ENCODE peak calls at places on chromosome X, in nine cellular contexts. U is fibroblast of lung; W is GM06990; S is endodermal cell; H is AG10803; K is left ventricle myocardium inferior; X is cardiac fibroblast; F is activated CD8-positive, alpha-beta T cell treated with anti-CD3 and anti-CD28 coated beads for 36 hours; N is fibroblast of mammary gland. B is an unnamed sample.

GRCh38 chrX:9867753-9868152 is 81.5 kb downstream of the SHROOM2 start:
- DNase-seq in U (peak; percentile 73), W (no peak), S (no peak), H (no peak), K (no peak), X (peak; percentile 33), F (no peak), N (no peak), B (no peak)

GRCh38 chrX:135512508-135513139 is 7.8 kb upstream of the INTS6L start:
- DNase-seq in U (no peak), W (no peak), S (no peak), H (no peak), K (no peak), X (no peak), F (no peak), N (no peak), B (no peak)

GRCh38 chrX:63013549-63013948 is 337.6 kb downstream of the SPIN4 start:
- DNase-seq in U (no peak), W (no peak), S (no peak), H (no peak), K (no peak), X (no peak), F (no peak), N (no peak), B (no peak)

GRCh38 chrX:100768679-100769338 is 36.9 kb upstream of the SYTL4 start:
- DNase-seq in U (peak; percentile 35), W (peak; percentile 34), S (peak; percentile 96), H (peak; percentile 45), K (peak; percentile 62), X (peak; percentile 74), F (peak; percentile 92), N (peak; percentile 70), B (peak; percentile 86)

GRCh38 chrX:29671426-29671825 is 543.9 kb upstream of the MAGEB2 start:
- DNase-seq in U (peak; percentile 35), W (no peak), S (no peak), H (peak; percentile 34), K (no peak), X (peak; percentile 61), F (no peak), N (no peak), B (no peak)

GRCh38 chrX:153598541-153599191 is at the start of gene CCNQ:
- DNase-seq in U (peak; percentile 37), W (peak; percentile 70), S (peak; percentile 61), H (peak; percentile 22), K (no peak), X (peak; percentile 24), F (peak; percentile 23), N (peak; percentile 14), B (peak; percentile 21)

GRCh38 chrX:40922307-40922706 is 162.9 kb upstream of the USP9X start:
- DNase-seq in U (peak; percentile 79), W (no peak), S (peak; percentile 83), H (peak; percentile 59), K (no peak), X (peak; percentile 78), F (no peak), N (peak; percentile 63), B (peak; percentile 69)

GRCh38 chrX:69070949-69071650 is 94.2 kb downstream of the PJA1 start:
- DNase-seq in U (no peak), W (no peak), S (no peak), H (no peak), K (peak; percentile 77), X (peak; percentile 20), F (no peak), N (no peak), B (no peak)

GRCh38 chrX:20061869-20062254 is 54.8 kb downstream of the MAP7D2 start:
- DNase-seq in U (peak; percentile 82), W (no peak), S (no peak), H (peak; percentile 60), K (no peak), X (peak; percentile 26), F (no peak), N (peak; percentile 48), B (peak; percentile 29)

GRCh38 chrX:150759568-150760416 is 66.6 kb downstream of the MTMR1 start:
- DNase-seq in U (no peak), W (no peak), S (no peak), H (no peak), K (no peak), X (no peak), F (no peak), N (no peak), B (no peak)

GRCh38 chrX:46750829-46751228 is 8.1 kb downstream of the SLC9A7 start:
- DNase-seq in U (no peak), W (no peak), S (no peak), H (peak; percentile 71), K (no peak), X (no peak), F (no peak), N (no peak), B (no peak)

GRCh38 chrX:10044021-10044420 is 76.9 kb downstream of the CLDN34 start:
- DNase-seq in U (no peak), W (no peak), S (no peak), H (no peak), K (no peak), X (no peak), F (no peak), N (no peak), B (no peak)

GRCh38 chrX:2497961-2498780 is 2.6 kb downstream of the DHRSX start:
- DNase-seq in U (peak; percentile 85), W (no peak), S (no peak), H (peak; percentile 46), K (no peak), X (peak; percentile 42), F (no peak), N (peak; percentile 43), B (no peak)

GRCh38 chrX:18173494-18174180 is 47.0 kb downstream of the BEND2 start:
- DNase-seq in U (no peak), W (no peak), S (no peak), H (no peak), K (peak; percentile 38), X (no peak), F (no peak), N (no peak), B (no peak)

GRCh38 chrX:53281321-53281822 is at the start of gene IQSEC2:
- DNase-seq in U (peak; percentile 82), W (no peak), S (peak; percentile 86), H (peak; percentile 75), K (peak; percentile 85), X (peak; percentile 82), F (no peak), N (peak; percentile 81), B (peak; percentile 93)

GRCh38 chrX:150575415-150575814 is 7.0 kb downstream of the MTM1 start:
- DNase-seq in U (peak; percentile 45), W (no peak), S (no peak), H (peak; percentile 17), K (no peak), X (peak; percentile 10), F (peak; percentile 72), N (peak; percentile 55), B (peak; percentile 98)

GRCh38 chrX:633043-633654 is 2.6 kb downstream of the SHOX start:
- DNase-seq in U (no peak), W (no peak), S (no peak), H (no peak), K (no peak), X (no peak), F (no peak), N (no peak), B (no peak)

GRCh38 chrX:17967888-17968287 is 106.8 kb upstream of the RAI2 start:
- DNase-seq in U (no peak), W (no peak), S (no peak), H (no peak), K (no peak), X (no peak), F (no peak), N (no peak), B (no peak)

DNA sequence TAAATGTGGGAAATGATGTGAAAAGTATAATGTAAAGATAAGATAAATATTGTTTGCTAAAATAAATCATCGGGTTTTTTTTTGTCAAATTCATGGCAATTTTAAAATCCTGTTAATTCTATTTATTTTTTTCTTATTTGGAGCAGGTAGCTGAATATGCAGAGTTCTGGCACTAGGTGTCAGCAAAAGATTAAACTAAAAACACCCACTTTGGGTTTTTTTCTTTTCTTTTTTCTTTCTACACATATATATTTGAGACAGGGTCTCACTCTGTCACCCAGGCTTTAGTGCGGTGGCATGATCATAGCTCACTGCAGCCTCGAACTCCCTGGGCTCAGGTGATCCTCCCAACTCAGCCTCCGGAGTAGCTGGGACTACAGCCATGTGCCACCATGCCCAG is 6.9 kb upstream of the RAP2C start:
- DNase-seq in U (no peak), W (no peak), S (no peak), H (peak; percentile 13), K (no peak), X (peak; percentile 27), F (no peak), N (peak; percentile 27), B (no peak)
- TF ChIP-seq CTCF in U (peak; percentile 34), W (peak; percentile 35), S (peak; percentile 85), H (peak; percentile 51), K (peak; percentile 37), X (peak; percentile 11), F (peak; percentile 40), N (peak; percentile 41), B (peak; percentile 38)

DNA sequence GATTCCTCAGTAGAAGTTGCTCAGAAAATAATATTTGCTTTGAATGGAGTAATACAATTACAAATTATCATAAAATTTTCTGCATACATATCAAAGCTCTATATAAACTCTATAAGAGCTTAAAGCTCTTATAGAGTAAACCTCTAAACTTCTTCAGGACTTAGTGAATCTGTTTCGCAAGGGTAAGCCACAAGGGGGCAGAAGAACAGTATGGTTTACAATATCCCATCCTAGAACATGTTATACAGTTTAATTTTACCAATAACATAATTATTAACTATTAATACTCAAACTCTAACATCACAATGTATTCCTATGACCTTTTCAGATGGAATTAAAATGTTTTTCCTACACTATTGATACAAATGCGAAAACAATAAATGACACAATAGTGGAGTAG is 33.8 kb upstream of the SPANXN1 start:
- DNase-seq in U (no peak), W (no peak), S (peak; percentile 56), H (no peak), K (no peak), X (no peak), F (peak; percentile 8), N (peak; percentile 12), B (peak; percentile 65)
- TF ChIP-seq CTCF in U (no peak), W (peak; percentile 43), S (peak; percentile 82), H (peak; percentile 27), K (no peak), X (peak; percentile 32), F (no peak), N (peak; percentile 37), B (peak; percentile 49)

GRCh38 chrX:94107981-94108380 is 434.0 kb downstream of the FAM133A start:
- DNase-seq in U (no peak), W (no peak), S (no peak), H (no peak), K (no peak), X (no peak), F (no peak), N (no peak), B (no peak)
- TF ChIP-seq CTCF in U (no peak), W (peak; percentile 3), S (peak; percentile 61), H (no peak), K (no peak), X (no peak), F (no peak), N (peak; percentile 24), B (peak; percentile 38)

DNA sequence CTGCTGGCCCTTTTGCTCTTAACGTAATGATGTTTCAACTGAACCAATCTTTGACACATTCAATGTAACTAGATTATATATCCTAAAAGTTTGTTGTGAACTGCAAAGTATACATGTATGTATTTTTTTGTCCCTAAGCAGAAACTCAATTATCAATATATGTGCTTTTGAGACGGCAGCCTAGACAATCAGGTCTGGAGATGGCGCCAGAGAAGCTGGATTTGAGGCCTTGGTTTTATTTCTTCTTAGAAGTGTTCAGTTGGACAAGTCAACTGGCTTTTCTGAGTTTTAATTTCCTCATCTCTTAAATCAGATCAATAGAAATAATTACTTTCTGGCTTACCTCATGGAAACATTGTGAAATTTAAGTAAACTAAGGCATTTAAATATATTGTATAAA is 62.5 kb downstream of the DCAF8L1 start:
- DNase-seq in U (peak; percentile 4), W (no peak), S (no peak), H (no peak), K (no peak), X (peak; percentile 35), F (no peak), N (no peak), B (peak; percentile 41)
- TF ChIP-seq CTCF in U (peak; percentile 39), W (no peak), S (peak; percentile 58), H (no peak), K (peak; percentile 32), X (peak; percentile 33), F (no peak), N (peak; percentile 2), B (peak; percentile 22)

B was measured in MCF 10A.